ENCODE peak calls at places on chromosomes 6 and 20, in ten cellular contexts. H, G, Q, L, R, S, A, B, M and J are unnamed samples.

GRCh38 chr6:7933794-7934193 is 23.2 kb upstream of the TXNDC5 start:
- DNase-seq in H (no peak), G (no peak), Q (no peak), L (no peak), R (no peak), S (no peak), A (no peak), B (no peak), M (no peak), J (no peak)

GRCh38 chr6:45569210-45569945 is 191.6 kb upstream of the SUPT3H start:
- DNase-seq in H (no peak), G (no peak), Q (no peak), L (no peak), R (no peak), S (no peak), A (no peak), B (no peak), M (peak; percentile 39), J (no peak)

GRCh38 chr6:70636589-70636988 is 31.1 kb upstream of the SMAP1 start:
- DNase-seq in H (no peak), G (no peak), Q (no peak), L (no peak), R (no peak), S (no peak), A (no peak), B (no peak), M (no peak), J (no peak)

GRCh38 chr6:162074641-162075040 is 652.9 kb downstream of the PRKN start:
- DNase-seq in H (no peak), G (no peak), Q (no peak), L (no peak), R (no peak), S (no peak), A (no peak), B (no peak), M (no peak), J (no peak)

GRCh38 chr6:125123468-125124249 is 29.9 kb upstream of the TPD52L1 start:
- DNase-seq in H (no peak), G (no peak), Q (no peak), L (no peak), R (no peak), S (no peak), A (peak; percentile 58), B (no peak), M (no peak), J (no peak)

GRCh38 chr20:6769953-6770831 is 2.7 kb downstream of the BMP2 start:
- DNase-seq in H (peak; percentile 45), G (peak; percentile 31), Q (no peak), L (no peak), R (peak; percentile 81), S (peak; percentile 62), A (no peak), B (peak; percentile 52), M (no peak), J (peak; percentile 1)

GRCh38 chr6:19417713-19418112 is 419.5 kb upstream of the ID4 start:
- DNase-seq in H (no peak), G (no peak), Q (no peak), L (no peak), R (no peak), S (peak; percentile 23), A (peak; percentile 78), B (peak; percentile 34), M (no peak), J (no peak)

GRCh38 chr20:25006431-25007167 is 14.0 kb upstream of the APMAP start:
- DNase-seq in H (no peak), G (no peak), Q (no peak), L (no peak), R (no peak), S (no peak), A (no peak), B (no peak), M (no peak), J (no peak)

GRCh38 chr6:113103618-113104390 is 753.3 kb upstream of the MARCKS start:
- DNase-seq in H (no peak), G (no peak), Q (no peak), L (no peak), R (no peak), S (peak; percentile 84), A (peak; percentile 18), B (no peak), M (no peak), J (no peak)

GRCh38 chr20:45300961-45301360 is 5.7 kb upstream of the RBPJL start:
- DNase-seq in H (peak; percentile 74), G (no peak), Q (no peak), L (no peak), R (no peak), S (no peak), A (peak; percentile 42), B (peak; percentile 79), M (peak; percentile 62), J (peak; percentile 78)

DNA sequence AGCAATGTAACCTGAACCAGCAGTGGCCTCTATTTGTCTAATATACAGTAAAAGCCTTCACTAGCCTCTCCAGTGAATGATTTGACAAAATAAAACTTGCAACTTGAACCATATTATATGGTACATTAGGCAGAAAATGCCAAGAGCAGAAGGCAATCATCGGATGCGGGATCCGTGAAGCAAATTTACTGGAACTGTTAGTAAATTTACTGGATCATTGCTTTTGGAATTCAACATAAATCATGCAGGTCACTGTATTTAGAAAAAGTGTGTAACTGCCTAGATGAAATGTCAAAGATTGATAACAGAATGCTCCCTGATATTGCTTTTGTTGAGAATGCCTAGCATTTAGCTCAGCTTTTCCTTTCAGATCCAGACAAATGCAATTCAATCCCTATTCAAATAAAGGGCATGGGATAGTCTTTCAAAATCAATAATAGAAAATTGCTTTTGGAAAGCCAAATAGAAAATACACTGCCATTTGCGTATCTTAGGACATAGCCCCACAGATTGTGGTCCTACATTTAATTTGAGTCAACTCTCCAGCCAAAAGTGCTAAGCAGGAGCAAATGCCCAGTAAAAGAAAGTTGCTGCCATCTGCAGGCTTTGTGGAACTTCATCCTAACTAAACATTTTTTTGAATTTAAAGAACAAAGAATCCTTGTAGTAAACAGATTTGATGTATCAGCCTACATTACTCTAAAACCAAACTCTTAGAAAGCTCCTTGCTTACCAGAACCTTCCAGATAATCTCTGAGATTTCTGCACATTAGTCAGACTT is 109.5 kb upstream of the HSF2 start:
- DNase-seq in H (peak; percentile 4), G (no peak), Q (no peak), L (no peak), R (no peak), S (peak; percentile 52), A (peak; percentile 34), B (peak; percentile 11), M (no peak), J (no peak)
- TF ChIP-seq CTCF in H (no peak), G (no peak), Q (no peak), L (no peak), R (no peak), S (peak; percentile 27), A (peak; percentile 20), B (no peak), M (peak; percentile 4), J (no peak)

GRCh38 chr20:62332989-62333819 is 30.4 kb downstream of the ADRM1 start:
- DNase-seq in H (no peak), G (no peak), Q (no peak), L (no peak), R (no peak), S (no peak), A (no peak), B (no peak), M (no peak), J (no peak)
- TF ChIP-seq CTCF in H (no peak), G (no peak), Q (no peak), L (no peak), R (no peak), S (no peak), A (no peak), B (no peak), M (no peak), J (no peak)

DNA sequence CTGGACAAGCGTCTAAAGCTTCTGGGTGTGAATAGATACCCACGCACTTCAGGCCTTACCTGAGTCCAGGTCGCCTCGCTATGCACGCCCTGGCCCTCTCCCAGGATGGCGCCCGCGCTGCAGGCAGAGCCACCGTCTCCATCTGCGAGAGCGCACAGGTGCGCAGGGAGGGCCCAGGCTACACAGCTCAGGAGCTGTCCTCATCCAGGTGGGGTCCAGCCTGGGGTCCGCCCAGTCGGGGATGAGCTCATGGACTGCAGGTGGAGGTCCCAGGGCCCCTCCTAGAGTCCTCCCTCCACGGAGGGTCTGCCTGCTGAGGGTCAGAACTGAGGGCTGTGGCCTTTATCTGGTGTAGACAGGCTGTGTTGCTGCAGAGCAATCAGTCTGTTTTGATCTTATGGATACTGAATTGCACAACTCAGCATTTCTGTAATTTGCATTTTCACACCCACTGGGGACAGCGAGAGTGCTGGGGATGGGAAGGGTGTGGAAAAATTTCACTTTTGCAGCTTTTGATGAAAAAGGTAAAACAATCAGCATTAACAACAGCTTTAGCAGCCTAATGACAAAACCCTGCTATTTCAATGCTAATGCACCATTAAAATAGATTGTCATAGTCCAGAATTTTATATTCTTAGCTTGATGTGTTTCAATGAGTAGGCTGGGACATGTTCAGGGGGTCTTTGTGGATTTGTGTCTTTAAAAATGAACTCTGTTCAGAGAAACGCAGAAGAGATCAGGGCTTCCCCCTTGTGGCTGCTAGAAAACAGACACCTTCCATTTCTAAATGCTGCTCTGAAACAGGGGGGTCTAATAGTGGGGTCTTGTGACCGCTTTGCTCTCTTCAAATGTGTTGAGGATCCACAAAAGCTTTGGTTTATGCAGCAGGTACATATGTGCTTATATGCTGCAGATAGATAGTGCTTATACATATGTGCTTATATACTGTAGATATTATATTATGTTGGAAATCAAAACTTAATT is 77.8 kb upstream of the PHACTR3 start:
- DNase-seq in H (no peak), G (no peak), Q (no peak), L (no peak), R (no peak), S (no peak), A (no peak), B (no peak), M (no peak), J (no peak)
- TF ChIP-seq CTCF in H (no peak), G (no peak), Q (no peak), L (no peak), R (no peak), S (peak; percentile 23), A (peak; percentile 32), B (peak; percentile 43), M (peak; percentile 40), J (no peak)

DNA sequence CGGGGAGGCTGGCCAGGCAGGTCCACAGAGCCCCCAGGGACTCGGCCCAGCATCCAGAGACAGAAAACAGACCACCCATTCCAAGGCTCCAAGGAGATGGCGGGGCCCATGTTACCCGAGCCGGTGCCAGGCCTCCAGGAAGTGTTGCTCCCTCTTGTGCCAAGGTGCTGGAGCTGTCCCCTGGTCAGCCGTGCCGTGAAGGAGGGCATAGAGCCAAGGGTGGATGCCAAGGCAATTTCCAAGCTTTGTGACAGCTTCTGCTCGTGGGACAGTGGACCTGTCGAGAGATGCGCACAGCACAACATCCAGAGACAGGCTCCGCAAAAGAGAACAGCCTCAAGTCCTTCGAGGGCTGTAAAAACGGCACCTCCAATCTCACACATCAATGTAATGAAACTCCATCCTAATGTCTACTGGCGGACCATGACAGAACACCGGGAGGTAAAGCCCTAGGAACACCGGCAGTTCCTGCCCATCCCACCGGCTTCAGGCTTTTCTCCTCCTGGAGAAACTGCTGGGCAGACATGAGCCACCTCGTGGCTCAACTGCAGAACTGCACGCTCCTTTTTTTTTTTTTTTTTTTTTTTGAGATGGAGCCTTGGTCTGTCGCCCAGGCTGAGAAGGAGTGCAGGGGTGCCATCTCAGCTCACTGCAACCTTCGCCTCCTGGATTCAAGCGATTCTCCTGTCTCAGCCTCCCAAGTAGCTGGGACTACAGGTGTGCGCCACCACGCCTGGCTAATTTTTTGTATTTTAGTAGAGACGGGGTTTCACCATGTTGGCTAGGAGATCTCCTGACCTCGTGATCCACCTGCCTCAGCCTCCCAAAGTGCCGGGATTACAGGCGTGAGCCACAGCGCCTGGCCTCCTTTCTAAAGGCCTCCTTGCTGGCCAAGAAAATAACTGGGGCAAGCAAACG is 30.9 kb upstream of the AVP start:
- DNase-seq in H (peak; percentile 46), G (no peak), Q (no peak), L (no peak), R (no peak), S (peak; percentile 65), A (peak; percentile 52), B (peak; percentile 24), M (peak; percentile 27), J (no peak)
- TF ChIP-seq CTCF in H (peak; percentile 96), G (peak; percentile 62), Q (peak; percentile 33), L (peak; percentile 66), R (peak; percentile 59), S (peak; percentile 85), A (peak; percentile 47), B (no peak), M (peak; percentile 68), J (peak; percentile 94)